ENCODE peak calls at places on chromosomes 6 and 20, in six cellular contexts. One of them, this sample, is unnamed.

GRCh38 chr6:136989591-136990578 is 54.9 kb downstream of the IL20RA start:
- DNase-seq in GM12878: no peak
- DNase-seq in H1: peak
- DNase-seq in K562: no peak
- DNase-seq in HepG2: no peak
- DNase-seq in HCT116: no peak
- DNase-seq in this sample: no peak

GRCh38 chr6:22888147-22888831 is 318.9 kb downstream of the HDGFL1 start:
- DNase-seq in HCT116: no peak
- DNase-seq in GM12878: no peak
- DNase-seq in HepG2: no peak
- DNase-seq in H1: no peak
- DNase-seq in K562: no peak
- DNase-seq in this sample: no peak

GRCh38 chr6:37324131-37325033 is 29.4 kb upstream of the RNF8 start:
- DNase-seq in GM12878: no peak
- DNase-seq in HCT116: peak
- DNase-seq in H1: no peak
- DNase-seq in K562: no peak
- DNase-seq in HepG2: no peak
- DNase-seq in this sample: no peak

GRCh38 chr6:36577298-36577697 is 16.9 kb upstream of the SRSF3 start:
- DNase-seq in HCT116: peak
- DNase-seq in K562: peak
- DNase-seq in H1: no peak
- DNase-seq in HepG2: peak
- DNase-seq in GM12878: no peak
- DNase-seq in this sample: no peak

GRCh38 chr6:27617700-27618689 is 145.1 kb upstream of the ZNF184 start:
- DNase-seq in GM12878: no peak
- DNase-seq in K562: peak
- DNase-seq in HepG2: no peak
- DNase-seq in HCT116: peak
- DNase-seq in H1: peak
- DNase-seq in this sample: no peak

GRCh38 chr6:134374486-134374885 is 56.6 kb upstream of the SGK1 start:
- DNase-seq in HepG2: no peak
- DNase-seq in H1: no peak
- DNase-seq in K562: no peak
- DNase-seq in GM12878: no peak
- DNase-seq in HCT116: no peak
- DNase-seq in this sample: no peak

GRCh38 chr20:63273635-63274380 is 1.2 kb downstream of the ARFGAP1 start:
- DNase-seq in H1: no peak
- DNase-seq in HCT116: no peak
- DNase-seq in K562: peak
- DNase-seq in HepG2: peak
- DNase-seq in GM12878: no peak
- DNase-seq in this sample: no peak

GRCh38 chr6:128511518-128511917 is 8.9 kb downstream of the PTPRK start:
- DNase-seq in HepG2: no peak
- DNase-seq in K562: no peak
- DNase-seq in HCT116: no peak
- DNase-seq in GM12878: peak
- DNase-seq in H1: no peak
- DNase-seq in this sample: no peak

GRCh38 chr6:45537539-45537938 is 159.8 kb upstream of the SUPT3H start:
- DNase-seq in H1: no peak
- DNase-seq in K562: no peak
- DNase-seq in HepG2: no peak
- DNase-seq in GM12878: no peak
- DNase-seq in HCT116: no peak
- DNase-seq in this sample: no peak

GRCh38 chr20:40583195-40583594 is 105.8 kb downstream of the MAFB start:
- DNase-seq in HCT116: no peak
- DNase-seq in HepG2: no peak
- DNase-seq in GM12878: no peak
- DNase-seq in H1: no peak
- DNase-seq in K562: no peak
- DNase-seq in this sample: no peak

GRCh38 chr20:51581571-51581970 is 39.1 kb upstream of the NFATC2 start:
- DNase-seq in H1: no peak
- DNase-seq in HCT116: no peak
- DNase-seq in GM12878: no peak
- DNase-seq in K562: no peak
- DNase-seq in HepG2: no peak
- DNase-seq in this sample: no peak

GRCh38 chr20:22825546-22825945 is 209.6 kb upstream of the SSTR4 start:
- DNase-seq in GM12878: no peak
- DNase-seq in H1: no peak
- DNase-seq in K562: no peak
- DNase-seq in HCT116: no peak
- DNase-seq in HepG2: no peak
- DNase-seq in this sample: no peak

GRCh38 chr6:45915776-45916348 is 99.8 kb downstream of the CLIC5 start:
- DNase-seq in K562: no peak
- DNase-seq in H1: no peak
- DNase-seq in HCT116: no peak
- DNase-seq in HepG2: no peak
- DNase-seq in GM12878: no peak
- DNase-seq in this sample: no peak

GRCh38 chr20:39960522-39961420 is 728.3 kb downstream of the MAFB start:
- DNase-seq in GM12878: no peak
- DNase-seq in H1: peak
- DNase-seq in HepG2: no peak
- DNase-seq in K562: no peak
- DNase-seq in HCT116: no peak
- DNase-seq in this sample: no peak

GRCh38 chr6:80457044-80457933 is 350.8 kb downstream of the BCKDHB start:
- DNase-seq in GM12878: no peak
- DNase-seq in HCT116: peak
- DNase-seq in H1: no peak
- DNase-seq in K562: no peak
- DNase-seq in HepG2: no peak
- DNase-seq in this sample: no peak

GRCh38 chr20:10558635-10559187 is 115.1 kb downstream of the JAG1 start:
- DNase-seq in H1: no peak
- DNase-seq in K562: no peak
- DNase-seq in GM12878: peak
- DNase-seq in HepG2: no peak
- DNase-seq in HCT116: no peak
- DNase-seq in this sample: no peak

GRCh38 chr20:39381598-39381997 is 419.5 kb downstream of the DHX35 start:
- DNase-seq in HepG2: no peak
- DNase-seq in HCT116: no peak
- DNase-seq in GM12878: no peak
- DNase-seq in H1: no peak
- DNase-seq in K562: no peak
- DNase-seq in this sample: no peak

GRCh38 chr20:57705103-57705899 is 4.5 kb downstream of the PMEPA1 start:
- DNase-seq in H1: no peak
- DNase-seq in HepG2: no peak
- DNase-seq in HCT116: no peak
- DNase-seq in GM12878: no peak
- DNase-seq in K562: no peak
- DNase-seq in this sample: no peak

GRCh38 chr6:108959972-108960582 is 111.9 kb downstream of the ARMC2 start:
- DNase-seq in HepG2: no peak
- DNase-seq in K562: no peak
- DNase-seq in HCT116: no peak
- DNase-seq in GM12878: no peak
- DNase-seq in H1: no peak
- DNase-seq in this sample: no peak

GRCh38 chr6:42158631-42159030 is 14.5 kb upstream of the GUCA1A start:
- DNase-seq in K562: no peak
- DNase-seq in HepG2: no peak
- DNase-seq in H1: no peak
- DNase-seq in HCT116: no peak
- DNase-seq in GM12878: no peak
- DNase-seq in this sample: no peak

GRCh38 chr6:116847234-116847633 is 18.4 kb upstream of the GPRC6A start:
- DNase-seq in GM12878: no peak
- DNase-seq in H1: no peak
- DNase-seq in K562: no peak
- DNase-seq in HepG2: peak
- DNase-seq in HCT116: peak
- DNase-seq in this sample: no peak

GRCh38 chr6:111129003-111129402 is 41.7 kb downstream of the SLC16A10 start:
- DNase-seq in K562: no peak
- DNase-seq in GM12878: no peak
- DNase-seq in H1: no peak
- DNase-seq in HepG2: peak
- DNase-seq in HCT116: no peak
- DNase-seq in this sample: no peak

GRCh38 chr6:129440691-129441090 is 269.3 kb downstream of the ARHGAP18 start:
- DNase-seq in HepG2: no peak
- DNase-seq in K562: no peak
- DNase-seq in GM12878: no peak
- DNase-seq in H1: no peak
- DNase-seq in HCT116: no peak
- DNase-seq in this sample: peak

GRCh38 chr6:170080828-170081368 is 210.0 kb downstream of the DLL1 start:
- DNase-seq in H1: peak
- DNase-seq in GM12878: no peak
- DNase-seq in HCT116: no peak
- DNase-seq in HepG2: no peak
- DNase-seq in K562: no peak
- DNase-seq in this sample: no peak

GRCh38 chr6:81562169-81562568 is 190.3 kb downstream of the TENT5A start:
- DNase-seq in K562: no peak
- DNase-seq in HCT116: peak
- DNase-seq in H1: no peak
- DNase-seq in HepG2: peak
- DNase-seq in GM12878: no peak
- DNase-seq in this sample: no peak

GRCh38 chr20:6708010-6708409 is 59.5 kb upstream of the BMP2 start:
- DNase-seq in GM12878: no peak
- DNase-seq in HCT116: no peak
- DNase-seq in HepG2: no peak
- DNase-seq in H1: no peak
- DNase-seq in K562: no peak
- DNase-seq in this sample: peak

DNA sequence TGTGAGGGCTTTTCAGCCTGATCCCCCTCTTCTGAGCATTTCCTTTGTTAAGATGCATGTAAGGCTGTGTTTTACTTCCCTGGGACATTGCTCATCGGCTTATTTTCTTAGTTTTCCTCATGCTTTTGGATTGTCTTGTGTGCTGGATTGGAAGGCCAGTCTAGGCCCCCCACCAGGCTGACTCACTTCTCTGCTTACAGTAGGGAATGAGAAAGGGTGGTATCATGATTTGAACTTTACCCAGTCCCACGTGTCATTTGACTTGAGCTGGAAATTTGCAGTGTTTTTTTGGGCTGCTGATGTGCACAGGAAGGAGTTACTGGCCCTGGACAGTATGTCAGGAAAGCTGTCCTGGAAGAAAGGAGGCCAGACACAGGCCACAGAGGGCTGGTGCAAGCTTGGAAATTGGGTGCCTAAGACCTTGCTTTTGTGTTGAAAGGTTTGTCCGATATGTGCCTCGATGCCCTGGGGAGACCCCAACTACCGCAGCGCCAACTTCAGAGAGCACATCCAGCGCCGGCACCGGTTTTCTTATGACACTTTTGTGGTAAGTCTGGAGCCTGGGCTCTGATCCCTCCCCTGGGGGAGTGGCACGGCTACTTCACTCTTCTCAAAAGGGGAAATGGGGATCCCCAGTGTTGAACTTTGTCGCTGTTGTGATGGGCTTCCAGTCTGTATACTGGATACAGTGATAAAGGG is 12.8 kb downstream of the RNF114 start:
- DNase-seq in HepG2: peak
- DNase-seq in H1: no peak
- DNase-seq in K562: no peak
- DNase-seq in GM12878: no peak
- DNase-seq in HCT116: no peak
- DNase-seq in this sample: no peak
- TF ChIP-seq YY1 in HepG2: no peak
- TF ChIP-seq YY1 in H1: no peak
- TF ChIP-seq YY1 in K562: no peak
- TF ChIP-seq YY1 in GM12878: no peak
- TF ChIP-seq YY1 in HCT116: no peak
- TF ChIP-seq YY1 in this sample: no peak

GRCh38 chr6:32952817-32953739 is at the start of gene HLA-DMA:
- DNase-seq in K562: peak
- DNase-seq in GM12878: peak
- DNase-seq in HCT116: peak
- DNase-seq in HepG2: peak
- DNase-seq in H1: peak
- DNase-seq in this sample: no peak
- TF ChIP-seq ZNF274 in K562: no peak
- TF ChIP-seq ZNF274 in GM12878: no peak
- TF ChIP-seq ZNF274 in HCT116: no peak
- TF ChIP-seq ZNF274 in HepG2: no peak
- TF ChIP-seq ZNF274 in H1: no peak
- TF ChIP-seq ZNF274 in this sample: no peak

GRCh38 chr20:49185071-49185757 is 2.9 kb downstream of the STAU1 start:
- DNase-seq in H1: no peak
- DNase-seq in HepG2: peak
- DNase-seq in HCT116: no peak
- DNase-seq in K562: no peak
- DNase-seq in GM12878: no peak
- DNase-seq in this sample: no peak
- TF ChIP-seq YY1 in H1: no peak
- TF ChIP-seq YY1 in HepG2: peak
- TF ChIP-seq YY1 in HCT116: no peak
- TF ChIP-seq YY1 in K562: no peak
- TF ChIP-seq YY1 in GM12878: no peak
- TF ChIP-seq YY1 in this sample: no peak

GRCh38 chr20:54539521-54540046 is 64.2 kb downstream of the DOK5 start:
- DNase-seq in HepG2: no peak
- DNase-seq in H1: no peak
- DNase-seq in GM12878: no peak
- DNase-seq in K562: no peak
- DNase-seq in HCT116: no peak
- DNase-seq in this sample: no peak

GRCh38 chr20:54534101-54534500 is 58.7 kb downstream of the DOK5 start:
- DNase-seq in K562: no peak
- DNase-seq in HCT116: no peak
- DNase-seq in GM12878: no peak
- DNase-seq in HepG2: no peak
- DNase-seq in H1: no peak
- DNase-seq in this sample: no peak

GRCh38 chr20:54532573-54532972 is 57.2 kb downstream of the DOK5 start:
- DNase-seq in GM12878: no peak
- DNase-seq in HepG2: no peak
- DNase-seq in H1: no peak
- DNase-seq in K562: no peak
- DNase-seq in HCT116: no peak
- DNase-seq in this sample: no peak

DNA sequence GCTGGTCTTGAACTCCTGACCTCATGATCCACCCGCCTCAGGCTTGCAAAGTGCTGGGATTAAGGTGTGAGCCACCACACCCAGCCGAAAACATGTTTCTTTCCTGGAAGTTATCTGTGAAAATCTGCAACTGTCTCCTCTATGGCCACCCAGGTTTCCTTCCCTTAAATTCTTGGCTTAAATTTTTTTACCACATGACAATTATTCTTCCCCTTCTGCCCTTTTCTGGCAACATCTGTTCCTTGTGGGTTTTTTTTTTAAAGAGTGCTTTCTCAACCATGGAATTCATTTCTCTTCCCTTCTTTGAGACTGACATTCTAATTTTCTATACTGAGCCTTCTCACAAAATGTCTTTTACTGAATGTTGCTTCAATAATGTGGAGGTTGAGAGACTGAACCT is 59.7 kb downstream of the DOK5 start:
- DNase-seq in HCT116: no peak
- DNase-seq in GM12878: no peak
- DNase-seq in HepG2: no peak
- DNase-seq in K562: no peak
- DNase-seq in H1: no peak
- DNase-seq in this sample: no peak
- TF ChIP-seq ZNF274 in HCT116: no peak
- TF ChIP-seq ZNF274 in GM12878: no peak
- TF ChIP-seq ZNF274 in HepG2: no peak
- TF ChIP-seq ZNF274 in K562: no peak
- TF ChIP-seq ZNF274 in H1: no peak
- TF ChIP-seq ZNF274 in this sample: no peak

This sample was measured in NT2/D1.